ENCODE peak calls at places on chromosomes 6 and 20, in ten cellular contexts. V is HCT116, W is GM12878, H is prostate gland, N is GM12891, B is sigmoid colon, A is endothelial cell of umbilical vein, S is stomach, R is H1, P is upper lobe of left lung. Q is an unnamed sample.

GRCh38 chr20:54515788-54516324 is 40.5 kb downstream of the DOK5 start:
- DNase-seq in V (no peak), W (no peak), H (no peak), N (no peak), B (no peak), A (no peak), S (no peak), R (no peak), P (no peak), Q (no peak)

GRCh38 chr6:143958839-143959399 is 49.1 kb downstream of the PLAGL1 start:
- DNase-seq in V (no peak), W (no peak), H (no peak), N (no peak), B (no peak), A (no peak), S (no peak), R (peak), P (peak), Q (no peak)

GRCh38 chr6:6820688-6821238 is 232.2 kb downstream of the LY86 start:
- DNase-seq in V (peak), W (no peak), H (peak), N (no peak), B (no peak), A (no peak), S (peak), R (no peak), P (no peak), Q (no peak)

GRCh38 chr6:165991341-165991740 is 176.3 kb downstream of the TBXT start:
- DNase-seq in V (no peak), W (no peak), H (no peak), N (no peak), B (no peak), A (no peak), S (no peak), R (no peak), P (peak), Q (no peak)

GRCh38 chr20:20950620-20951019 is 155.5 kb downstream of the LINC00237 start:
- DNase-seq in V (no peak), W (no peak), H (no peak), N (no peak), B (no peak), A (no peak), S (no peak), R (no peak), P (no peak), Q (no peak)

GRCh38 chr6:159760602-159761057 is 1.2 kb upstream of the ACAT2 start:
- DNase-seq in V (no peak), W (no peak), H (no peak), N (no peak), B (no peak), A (peak), S (no peak), R (peak), P (no peak), Q (no peak)

GRCh38 chr6:169252805-169253189 is 849 bp downstream of the THBS2 start:
- DNase-seq in V (no peak), W (no peak), H (no peak), N (no peak), B (peak), A (no peak), S (no peak), R (no peak), P (no peak), Q (no peak)

GRCh38 chr6:124928831-124929230 is 33.4 kb upstream of the RNF217 start:
- DNase-seq in V (no peak), W (no peak), H (no peak), N (no peak), B (no peak), A (no peak), S (no peak), R (no peak), P (no peak), Q (no peak)

GRCh38 chr6:167127785-167128531 is 5.1 kb downstream of the CCR6 start:
- DNase-seq in V (no peak), W (no peak), H (no peak), N (no peak), B (no peak), A (no peak), S (no peak), R (no peak), P (no peak), Q (no peak)

GRCh38 chr20:8018928-8019177 is 708 bp downstream of the TMX4 start:
- DNase-seq in V (no peak), W (peak), H (no peak), N (no peak), B (no peak), A (no peak), S (no peak), R (no peak), P (no peak), Q (no peak)

GRCh38 chr20:20864346-20865096 is 152.1 kb upstream of the RALGAPA2 start:
- DNase-seq in V (no peak), W (no peak), H (no peak), N (no peak), B (no peak), A (no peak), S (no peak), R (no peak), P (no peak), Q (no peak)

GRCh38 chr20:32536861-32537656 is 48.1 kb downstream of the NOL4L start:
- DNase-seq in V (no peak), W (no peak), H (no peak), N (peak), B (no peak), A (no peak), S (peak), R (no peak), P (peak), Q (no peak)

GRCh38 chr6:99345164-99345563 is 4.3 kb downstream of the FAXC start:
- DNase-seq in V (no peak), W (no peak), H (no peak), N (no peak), B (no peak), A (no peak), S (no peak), R (no peak), P (no peak), Q (no peak)

GRCh38 chr6:162100091-162100490 is 627.5 kb downstream of the PRKN start:
- DNase-seq in V (no peak), W (no peak), H (no peak), N (no peak), B (no peak), A (no peak), S (no peak), R (no peak), P (no peak), Q (no peak)

GRCh38 chr20:4656491-4656890 is 65.2 kb upstream of the PRND start:
- DNase-seq in V (no peak), W (no peak), H (no peak), N (no peak), B (no peak), A (peak), S (no peak), R (no peak), P (no peak), Q (peak)

GRCh38 chr6:168647271-168647670 is 206.3 kb downstream of the SMOC2 start:
- DNase-seq in V (no peak), W (no peak), H (no peak), N (no peak), B (no peak), A (no peak), S (no peak), R (no peak), P (peak), Q (no peak)

GRCh38 chr20:21670126-21670525 is 35.3 kb upstream of the PAX1 start:
- DNase-seq in V (no peak), W (no peak), H (no peak), N (no peak), B (no peak), A (no peak), S (no peak), R (no peak), P (no peak), Q (no peak)

GRCh38 chr6:170022291-170022722 is 268.6 kb downstream of the DLL1 start:
- DNase-seq in V (no peak), W (no peak), H (no peak), N (no peak), B (peak), A (no peak), S (peak), R (no peak), P (peak), Q (no peak)

GRCh38 chr6:119269266-119270103 is 80.1 kb downstream of the MAN1A1 start:
- DNase-seq in V (no peak), W (no peak), H (no peak), N (no peak), B (no peak), A (no peak), S (no peak), R (no peak), P (no peak), Q (no peak)

GRCh38 chr6:150452642-150453243 is 83.9 kb downstream of the IYD start:
- DNase-seq in V (no peak), W (no peak), H (no peak), N (no peak), B (no peak), A (peak), S (no peak), R (no peak), P (no peak), Q (peak)

GRCh38 chr6:6543181-6543879 is 45.2 kb upstream of the LY86 start:
- DNase-seq in V (no peak), W (peak), H (no peak), N (no peak), B (no peak), A (no peak), S (no peak), R (no peak), P (no peak), Q (no peak)

GRCh38 chr6:2158596-2159271 is 86.7 kb downstream of the GMDS start:
- DNase-seq in V (peak), W (no peak), H (no peak), N (no peak), B (no peak), A (no peak), S (no peak), R (peak), P (no peak), Q (no peak)

GRCh38 chr20:14956538-14956937 is 619.1 kb upstream of the FLRT3 start:
- DNase-seq in V (no peak), W (no peak), H (no peak), N (no peak), B (no peak), A (no peak), S (no peak), R (no peak), P (no peak), Q (no peak)

GRCh38 chr6:136613477-136613876 is 63.3 kb upstream of the MAP7 start:
- DNase-seq in V (no peak), W (no peak), H (no peak), N (no peak), B (no peak), A (no peak), S (no peak), R (no peak), P (no peak), Q (no peak)

GRCh38 chr20:50129662-50130345 is 16.9 kb upstream of the UBE2V1 start:
- DNase-seq in V (no peak), W (no peak), H (no peak), N (peak), B (peak), A (no peak), S (no peak), R (no peak), P (no peak), Q (no peak)

GRCh38 chr6:33116417-33116816 is 40.6 kb downstream of the HLA-DPB1 start:
- DNase-seq in V (no peak), W (no peak), H (no peak), N (no peak), B (no peak), A (no peak), S (no peak), R (peak), P (no peak), Q (no peak)

GRCh38 chr6:31871068-31871659 is 7.6 kb downstream of the SLC44A4 start:
- DNase-seq in V (no peak), W (no peak), H (no peak), N (no peak), B (no peak), A (no peak), S (no peak), R (no peak), P (no peak), Q (no peak)

GRCh38 chr6:144519429-144519828 is 234.3 kb downstream of the UTRN start:
- DNase-seq in V (no peak), W (no peak), H (no peak), N (no peak), B (no peak), A (no peak), S (no peak), R (no peak), P (no peak), Q (no peak)

GRCh38 chr6:133093957-133094356 is 147.2 kb upstream of the EYA4 start:
- DNase-seq in V (peak), W (no peak), H (no peak), N (no peak), B (no peak), A (no peak), S (no peak), R (no peak), P (no peak), Q (no peak)

GRCh38 chr20:61320617-61321200 is 68.6 kb downstream of the CDH4 start:
- DNase-seq in V (no peak), W (no peak), H (no peak), N (no peak), B (no peak), A (no peak), S (no peak), R (no peak), P (no peak), Q (no peak)

GRCh38 chr6:136173519-136174507 is 76.3 kb downstream of the MTFR2 start:
- DNase-seq in V (no peak), W (no peak), H (no peak), N (no peak), B (no peak), A (peak), S (no peak), R (no peak), P (no peak), Q (no peak)

GRCh38 chr6:1062786-1063545 is 248.9 kb upstream of the FOXQ1 start:
- DNase-seq in V (no peak), W (no peak), H (no peak), N (no peak), B (no peak), A (no peak), S (no peak), R (no peak), P (no peak), Q (no peak)

GRCh38 chr6:35897036-35897435 is 23.9 kb downstream of the SRPK1 start:
- DNase-seq in V (no peak), W (no peak), H (no peak), N (no peak), B (no peak), A (no peak), S (no peak), R (no peak), P (no peak), Q (no peak)

GRCh38 chr6:139019722-139020121 is 8.8 kb upstream of the ABRACL start:
- DNase-seq in V (no peak), W (no peak), H (no peak), N (no peak), B (no peak), A (no peak), S (no peak), R (no peak), P (no peak), Q (no peak)

GRCh38 chr6:53065266-53066058 is at the start of gene FBXO9:
- DNase-seq in V (no peak), W (no peak), H (peak), N (peak), B (peak), A (peak), S (peak), R (peak), P (peak), Q (no peak)
- TF ChIP-seq POLR2AphosphoS5 in V (peak), W (peak), H (no peak), N (peak), B (peak), A (peak), S (no peak), R (peak), P (peak), Q (no peak)

DNA sequence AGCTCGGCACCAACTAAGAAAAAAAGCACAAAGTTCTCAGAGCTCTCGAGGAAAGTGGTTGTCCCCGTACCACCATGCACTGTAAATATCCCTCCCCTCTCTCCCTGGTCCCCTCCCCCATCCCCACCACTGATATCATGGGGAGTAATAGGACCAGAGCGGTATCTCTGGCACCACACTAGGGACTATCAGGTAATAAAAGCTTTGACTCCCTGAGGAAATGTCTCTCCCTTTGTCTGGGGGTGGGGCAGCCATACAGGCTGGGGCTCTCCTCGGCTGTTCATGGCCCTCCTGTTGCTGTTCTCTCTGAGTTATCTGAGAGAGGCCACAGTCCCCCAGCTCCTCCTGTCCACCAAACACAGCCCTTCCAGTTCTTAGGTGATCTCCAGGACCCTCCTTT is 5.0 kb upstream of the GNRH2 start:
- DNase-seq in V (no peak), W (no peak), H (no peak), N (no peak), B (peak), A (no peak), S (no peak), R (no peak), P (no peak), Q (no peak)
- TF ChIP-seq POLR2A in V (no peak), W (no peak), H (no peak), N (no peak), B (no peak), A (no peak), S (no peak), R (no peak), P (no peak), Q (no peak)

DNA sequence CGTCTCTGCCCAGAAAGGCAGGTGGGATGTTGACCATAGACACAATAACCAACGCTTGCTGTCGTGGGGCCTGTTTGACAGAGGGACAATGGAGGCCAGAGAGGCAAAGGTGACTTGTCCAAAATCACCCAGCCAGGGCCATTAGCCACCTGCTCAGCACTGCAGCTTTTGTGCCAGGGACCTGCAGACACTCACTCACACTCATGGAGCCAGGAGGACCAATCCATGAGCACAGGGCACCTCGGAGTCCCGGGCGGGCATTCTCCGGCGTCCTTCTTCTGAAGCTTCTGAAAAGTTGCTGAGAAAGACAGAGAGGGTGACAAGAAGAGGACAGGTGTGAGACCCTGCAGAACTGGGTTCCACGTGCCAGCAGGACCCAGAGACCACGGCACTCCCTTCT is 45.4 kb upstream of the SLCO4A1 start:
- DNase-seq in V (no peak), W (no peak), H (no peak), N (no peak), B (no peak), A (no peak), S (no peak), R (no peak), P (no peak), Q (no peak)
- TF ChIP-seq POLR2AphosphoS5 in V (no peak), W (no peak), H (no peak), N (no peak), B (no peak), A (no peak), S (no peak), R (no peak), P (no peak), Q (no peak)

GRCh38 chr6:41373919-41374617 is 38.7 kb downstream of the NCR2 start:
- DNase-seq in V (no peak), W (no peak), H (no peak), N (no peak), B (no peak), A (no peak), S (no peak), R (peak), P (peak), Q (no peak)

GRCh38 chr6:41374618-41375590 is 39.5 kb downstream of the NCR2 start:
- DNase-seq in V (no peak), W (no peak), H (no peak), N (no peak), B (no peak), A (no peak), S (no peak), R (peak), P (peak), Q (no peak)

GRCh38 chr6:41377071-41377470 is 41.7 kb downstream of the NCR2 start:
- DNase-seq in V (no peak), W (no peak), H (no peak), N (no peak), B (no peak), A (no peak), S (no peak), R (no peak), P (no peak), Q (no peak)

GRCh38 chr6:41375598-41376151 is 40.3 kb downstream of the NCR2 start:
- DNase-seq in V (no peak), W (no peak), H (no peak), N (no peak), B (no peak), A (no peak), S (no peak), R (peak), P (no peak), Q (no peak)

GRCh38 chr6:41376176-41376575 is 40.8 kb downstream of the NCR2 start:
- DNase-seq in V (no peak), W (no peak), H (no peak), N (no peak), B (no peak), A (no peak), S (no peak), R (no peak), P (no peak), Q (no peak)
- TF ChIP-seq POLR2A in V (no peak), W (no peak), H (no peak), N (no peak), B (no peak), A (no peak), S (no peak), R (no peak), P (no peak), Q (no peak)

GRCh38 chr20:38674178-38675133 is 49.8 kb upstream of the SLC32A1 start:
- DNase-seq in V (no peak), W (no peak), H (no peak), N (peak), B (no peak), A (peak), S (no peak), R (peak), P (peak), Q (no peak)
- TF ChIP-seq POLR2AphosphoS5 in V (no peak), W (no peak), H (no peak), N (no peak), B (no peak), A (peak), S (no peak), R (no peak), P (no peak), Q (no peak)